ENCODE peak calls at places on chromosome 3, in four cellular contexts. R, E, C and N are unnamed samples. For H3K36me3, the result is how much of the 10 kb centered on the place peaks cover.

GRCh38 chr3:54600441-54601204 is 327.2 kb downstream of the LRTM1 start:
- DNase-seq in R (no peak), E (no peak), C (no peak), N (peak)

GRCh38 chr3:40016391-40016790 is 207.0 kb downstream of the MYRIP start:
- DNase-seq in R (no peak), E (no peak), C (no peak), N (no peak)

GRCh38 chr3:60036803-60037202 is 987.0 kb upstream of the CFAP20DC start:
- DNase-seq in R (no peak), E (no peak), C (no peak), N (no peak)

GRCh38 chr3:42032693-42033349 is 58.3 kb upstream of the TRAK1 start:
- DNase-seq in R (peak), E (peak), C (no peak), N (no peak)

GRCh38 chr3:119427669-119428068 is 35.7 kb downstream of the TMEM39A start:
- DNase-seq in R (no peak), E (no peak), C (no peak), N (no peak)

GRCh38 chr3:9782777-9783176 is 9.5 kb downstream of the TADA3 start:
- DNase-seq in R (no peak), E (no peak), C (no peak), N (no peak)

GRCh38 chr3:152835311-152836102 is 576 bp downstream of the P2RY1 start:
- DNase-seq in R (peak), E (peak), C (no peak), N (peak)

GRCh38 chr3:27105904-27106303 is 263.3 kb downstream of the NEK10 start:
- DNase-seq in R (no peak), E (no peak), C (peak), N (no peak)

GRCh38 chr3:25281041-25281842 is 146.8 kb upstream of the RARB start:
- DNase-seq in R (no peak), E (no peak), C (no peak), N (no peak)

GRCh38 chr3:53196575-53197407 is 35.8 kb downstream of the PRKCD start:
- DNase-seq in R (peak), E (no peak), C (no peak), N (no peak)

GRCh38 chr3:37499820-37500219 is 325.4 kb upstream of the LRRFIP2 start:
- DNase-seq in R (no peak), E (no peak), C (no peak), N (no peak)

GRCh38 chr3:107574650-107575049 is 51.9 kb downstream of the BBX start:
- DNase-seq in R (no peak), E (no peak), C (no peak), N (no peak)

GRCh38 chr3:32278714-32279113 is 40.2 kb downstream of the CMTM8 start:
- DNase-seq in R (no peak), E (no peak), C (no peak), N (no peak)

GRCh38 chr3:48896991-48897390 is 1.7 kb downstream of the SLC25A20 start:
- DNase-seq in R (no peak), E (no peak), C (no peak), N (no peak)

GRCh38 chr3:31247850-31248618 is 284.7 kb upstream of the STT3B start:
- DNase-seq in R (no peak), E (no peak), C (no peak), N (no peak)

GRCh38 chr3:22358334-22358733 is 607.3 kb upstream of the ZNF385D start:
- DNase-seq in R (no peak), E (no peak), C (no peak), N (no peak)

GRCh38 chr3:122167630-122168029 is 15.8 kb upstream of the CASR start:
- DNase-seq in R (no peak), E (no peak), C (no peak), N (no peak)

GRCh38 chr3:152244156-152244888 is 24.4 kb upstream of the MBNL1 start:
- DNase-seq in R (no peak), E (no peak), C (no peak), N (no peak)

GRCh38 chr3:136078421-136079364 is 113.2 kb downstream of the PPP2R3A start:
- DNase-seq in R (no peak), E (no peak), C (no peak), N (no peak)

GRCh38 chr3:44323341-44323955 is 15.1 kb upstream of the TCAIM start:
- DNase-seq in R (peak), E (peak), C (no peak), N (no peak)

GRCh38 chr3:26963356-26963742 is 340.8 kb downstream of the LRRC3B start:
- DNase-seq in R (no peak), E (no peak), C (no peak), N (no peak)

GRCh38 chr3:178443634-178444033 is 92.6 kb upstream of the KCNMB2 start:
- DNase-seq in R (no peak), E (no peak), C (no peak), N (no peak)

GRCh38 chr3:15050405-15051092 is 14.6 kb downstream of the MRPS25 start:
- DNase-seq in R (peak), E (no peak), C (no peak), N (no peak)

GRCh38 chr3:46378426-46378942 is 7.7 kb downstream of the CCR5 start:
- DNase-seq in R (peak), E (peak), C (peak), N (peak)

GRCh38 chr3:99765042-99765942 is 52.4 kb upstream of the CMSS1 start:
- DNase-seq in R (no peak), E (no peak), C (no peak), N (no peak)

GRCh38 chr3:32392530-32393302 is 1.1 kb downstream of the CMTM7 start:
- DNase-seq in R (peak), E (peak), C (no peak), N (no peak)

GRCh38 chr3:61645148-61645547 is 83.8 kb downstream of the PTPRG start:
- DNase-seq in R (no peak), E (no peak), C (no peak), N (no peak)

GRCh38 chr3:169623971-169624370 is 39.5 kb downstream of the MECOM start:
- DNase-seq in R (no peak), E (no peak), C (no peak), N (no peak)

GRCh38 chr3:9395570-9396300 is 1.7 kb upstream of the SETD5 start:
- DNase-seq in R (no peak), E (no peak), C (no peak), N (no peak)

GRCh38 chr3:43095370-43095769 is 10.5 kb downstream of the POMGNT2 start:
- DNase-seq in R (no peak), E (no peak), C (no peak), N (no peak)

GRCh38 chr3:107600784-107601183 is 78.0 kb downstream of the BBX start:
- DNase-seq in R (no peak), E (no peak), C (no peak), N (no peak)

GRCh38 chr3:194686816-194687637 is 1.3 kb downstream of the FAM43A start:
- DNase-seq in R (peak), E (peak), C (no peak), N (no peak)

GRCh38 chr3:194688946-194689345 is 3.3 kb downstream of the FAM43A start:
- DNase-seq in R (no peak), E (no peak), C (no peak), N (no peak)

GRCh38 chr3:194686414-194686815 is 732 bp downstream of the FAM43A start:
- DNase-seq in R (no peak), E (no peak), C (no peak), N (no peak)

GRCh38 chr3:194688207-194688711 is 2.6 kb downstream of the FAM43A start:
- DNase-seq in R (peak), E (peak), C (no peak), N (no peak)

GRCh38 chr3:194687638-194688206 is 2.0 kb downstream of the FAM43A start:
- DNase-seq in R (peak), E (peak), C (peak), N (no peak)
- TF ChIP-seq POLR2A in R (no peak), E (peak), C (no peak), N (no peak)

GRCh38 chr3:180546863-180547262 is 55.1 kb upstream of the TTC14 start:
- DNase-seq in R (no peak), E (no peak), C (no peak), N (no peak)
- H3K36me3 ChIP-seq in R (under half), E (under half), C (under half), N (under half)

DNA sequence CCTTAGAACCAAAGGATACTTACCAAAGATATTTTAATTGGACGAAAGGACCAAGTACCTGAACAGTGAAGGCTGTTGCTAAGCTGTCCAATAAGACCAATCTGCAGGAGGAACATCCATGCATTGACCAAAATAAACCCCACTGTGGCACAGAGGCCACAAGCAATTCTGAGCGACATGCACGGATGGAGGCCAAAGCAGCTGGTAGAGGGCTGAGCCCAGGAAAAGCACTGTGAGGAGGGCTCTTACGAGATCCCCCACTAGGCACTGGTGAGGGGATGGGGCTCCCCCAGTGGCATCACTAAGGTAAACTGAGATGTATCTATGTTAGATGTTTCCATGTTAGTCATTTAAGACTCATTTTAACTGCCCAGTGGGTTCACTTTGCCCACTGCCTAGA is 720.2 kb upstream of the LMCD1 start:
- DNase-seq in R (no peak), E (no peak), C (no peak), N (no peak)
- TF ChIP-seq CTCF in R (no peak), E (no peak), C (no peak), N (no peak)

DNA sequence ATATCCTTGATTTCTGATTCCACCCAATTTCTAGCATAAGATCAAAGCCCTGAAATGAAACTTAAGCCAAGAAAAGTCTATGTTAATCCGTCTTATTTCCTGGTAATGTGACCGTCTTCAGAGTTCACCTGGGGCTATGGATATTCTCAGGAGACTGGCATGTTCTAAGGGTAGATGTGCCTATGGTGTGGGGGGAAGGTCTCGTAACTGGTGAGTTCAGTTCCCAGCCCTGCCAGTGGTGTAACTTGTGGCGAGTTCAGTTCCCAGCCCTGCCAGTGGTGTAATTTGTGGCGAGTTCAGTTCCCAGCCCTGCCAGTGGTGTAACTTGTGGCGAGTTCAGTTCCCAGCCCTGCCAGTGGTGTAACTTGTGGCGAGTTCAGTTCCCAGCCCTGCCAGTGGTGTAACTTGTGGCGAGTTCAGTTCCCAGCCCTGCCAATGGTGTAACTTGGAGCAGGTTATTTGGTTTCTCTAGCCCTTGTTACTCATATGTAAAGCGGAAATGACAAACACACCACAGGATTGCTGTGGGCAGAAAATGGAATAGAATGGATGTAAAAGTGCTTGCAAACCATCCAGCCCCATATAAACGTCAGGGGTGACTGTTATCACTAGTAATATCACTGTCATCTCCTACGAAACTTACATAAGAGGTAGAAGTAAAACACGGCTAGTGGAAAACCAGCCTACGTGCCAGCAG is 30.4 kb downstream of the SLC51A start:
- DNase-seq in R (no peak), E (no peak), C (no peak), N (no peak)
- TF ChIP-seq POLR2A in R (no peak), E (no peak), C (no peak), N (no peak)

DNA sequence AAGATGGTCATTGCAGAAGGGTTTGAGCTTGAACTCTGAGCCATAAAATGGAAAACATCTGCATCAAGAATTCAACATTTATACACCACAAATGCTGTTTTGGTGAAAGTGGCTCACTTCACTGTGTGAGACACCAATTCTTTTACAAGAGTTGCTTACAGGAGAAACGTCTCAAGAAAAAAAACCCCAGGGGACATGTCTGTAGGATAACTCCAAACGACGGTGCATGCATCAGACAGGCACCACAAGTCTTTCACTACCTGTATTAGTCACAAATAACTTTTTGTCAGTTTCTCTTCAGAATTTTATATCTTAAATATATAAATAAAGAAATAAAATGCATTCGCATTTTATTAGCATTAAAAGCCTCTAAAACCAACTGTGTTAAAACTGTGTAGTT is 164.3 kb downstream of the EFHB start:
- DNase-seq in R (no peak), E (no peak), C (no peak), N (no peak)
- H3K36me3 ChIP-seq in R (under half), E (under half), C (under half), N (under half)

DNA sequence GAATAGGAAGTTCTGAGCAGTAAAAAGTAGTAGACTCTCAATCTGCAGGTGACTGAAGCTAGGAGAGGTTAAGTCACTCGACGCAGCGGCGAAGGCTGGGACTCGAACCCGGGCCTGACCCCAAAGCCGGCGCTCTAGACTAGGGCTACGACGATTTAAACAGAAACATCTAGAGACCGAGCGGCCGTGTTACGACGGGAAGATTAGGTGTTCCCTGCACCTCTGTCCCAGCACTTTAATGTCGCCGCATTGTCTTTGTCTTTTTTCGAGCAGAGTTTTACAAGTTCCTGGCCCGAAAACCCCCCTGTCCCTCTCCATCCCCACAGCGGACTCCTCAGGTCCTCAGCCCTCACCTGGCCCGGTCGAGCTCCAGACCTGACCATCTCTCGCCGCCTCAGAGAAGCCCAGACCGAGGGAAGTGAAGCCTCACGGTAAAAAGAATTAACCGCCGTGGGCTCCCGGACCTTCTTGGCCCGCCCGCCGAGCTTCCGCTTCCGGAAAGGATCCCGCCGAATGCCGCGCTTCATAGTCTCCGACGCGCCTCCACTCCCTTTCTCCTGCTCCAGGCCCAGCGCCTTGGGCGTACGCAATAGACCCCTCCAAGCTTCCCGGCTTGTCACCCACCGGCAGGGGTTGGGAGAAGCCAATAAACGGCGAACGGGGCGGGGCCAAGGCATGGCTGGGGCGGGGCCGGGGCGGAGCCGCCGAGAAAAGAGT is at the start of gene CCDC14:
- DNase-seq in R (peak), E (peak), C (peak), N (no peak)
- TF ChIP-seq CTCF in R (peak), E (peak), C (no peak), N (peak)

GRCh38 chr3:72080101-72080500 is 295.2 kb upstream of the PROK2 start:
- DNase-seq in R (no peak), E (no peak), C (no peak), N (no peak)

GRCh38 chr3:72077473-72078259 is 292.7 kb upstream of the PROK2 start:
- DNase-seq in R (no peak), E (no peak), C (no peak), N (no peak)

GRCh38 chr3:72079369-72079872 is 294.5 kb upstream of the PROK2 start:
- DNase-seq in R (no peak), E (no peak), C (no peak), N (no peak)

GRCh38 chr3:72080800-72081199 is 295.9 kb upstream of the PROK2 start:
- DNase-seq in R (no peak), E (no peak), C (no peak), N (no peak)

GRCh38 chr3:72078661-72079368 is 293.9 kb upstream of the PROK2 start:
- DNase-seq in R (no peak), E (no peak), C (no peak), N (no peak)
- TF ChIP-seq POLR2A in R (no peak), E (no peak), C (no peak), N (no peak)

GRCh38 chr3:158827773-158828172 is 25.9 kb downstream of the MFSD1 start:
- DNase-seq in R (no peak), E (no peak), C (no peak), N (no peak)
- H3K36me3 ChIP-seq in R (under half), E (under half), C (under half), N (half or more)

GRCh38 chr3:13222131-13222530 is 148.9 kb upstream of the IQSEC1 start:
- DNase-seq in R (no peak), E (no peak), C (no peak), N (no peak)
- TF ChIP-seq CTCF in R (no peak), E (no peak), C (no peak), N (no peak)